ENCODE peak calls at places on chromosomes 6 and 20, in five cellular contexts. O is Kasumi-1; D is ovary; V is aorta; A is stimulated activated CD4-positive, alpha-beta T cell treated with anti-CD3 and anti-CD28 coated beads, Interleukin-4, amount 100 ng/mL, for 1 hour. B is an unnamed sample.

GRCh38 chr6:136334853-136335252 is 45.2 kb upstream of the BCLAF1 start:
- DNase-seq in O (no peak), D (no peak), V (no peak), A (no peak), B (no peak)

GRCh38 chr20:59942245-59942644 is 2.1 kb downstream of the FAM217B start:
- DNase-seq in O (no peak), D (no peak), V (no peak), A (no peak), B (no peak)

GRCh38 chr20:56986476-56986875 is 280.0 kb downstream of the BMP7 start:
- DNase-seq in O (no peak), D (no peak), V (no peak), A (no peak), B (no peak)

GRCh38 chr6:33289784-33290315 is 449 bp downstream of the PFDN6 start:
- DNase-seq in O (no peak), D (no peak), V (no peak), A (no peak), B (no peak)

GRCh38 chr6:170201361-170201760 is 89.5 kb downstream of the DLL1 start:
- DNase-seq in O (no peak), D (no peak), V (no peak), A (no peak), B (no peak)

GRCh38 chr20:38119446-38119845 is 45.6 kb downstream of the TGM2 start:
- DNase-seq in O (no peak), D (no peak), V (no peak), A (no peak), B (peak)

GRCh38 chr6:27865952-27866369 is 46.2 kb downstream of the OR2B2 start:
- DNase-seq in O (peak), D (no peak), V (no peak), A (peak), B (no peak)

GRCh38 chr20:13793001-13793400 is 8.2 kb downstream of the NDUFAF5 start:
- DNase-seq in O (no peak), D (no peak), V (no peak), A (no peak), B (no peak)

GRCh38 chr6:10720229-10720959 is 2.5 kb upstream of the TMEM14C start:
- DNase-seq in O (no peak), D (peak), V (peak), A (peak), B (peak)

B was measured in stomach.